ENCODE peak calls at places on chromosomes 16 and 17, in five cellular contexts. O, V, L, T and P are unnamed samples.
A peak's percentile ranks its signal among the peaks of the same experiment; 100 is the strongest.

GRCh38 chr16:9047689-9048301 is 43.6 kb upstream of the HAPSTR1 start:
- DNase-seq in T (peak; percentile 99), O (peak; percentile 92), V (peak; percentile 80), L (peak; percentile 100), P (peak; percentile 99)

GRCh38 chr16:4097826-4098240 is 18.4 kb downstream of the ADCY9 start:
- DNase-seq in T (no peak), O (no peak), L (peak; percentile 71), V (no peak), P (peak; percentile 94)

GRCh38 chr16:897200-897543 is 73.6 kb downstream of the LMF1 start:
- DNase-seq in V (no peak), O (no peak), L (no peak), T (no peak), P (no peak)

GRCh38 chr17:41419712-41420111 is 4.7 kb downstream of the KRT37 start:
- DNase-seq in O (no peak), V (no peak), L (no peak), T (no peak), P (no peak)

GRCh38 chr16:30000768-30001631 is 5.0 kb downstream of the INO80E start:
- DNase-seq in T (no peak), O (no peak), L (no peak), V (no peak), P (no peak)

GRCh38 chr16:57028086-57028485 is 38.7 kb downstream of the NLRC5 start:
- DNase-seq in O (no peak), V (no peak), L (no peak), T (no peak), P (no peak)

GRCh38 chr17:59707971-59708425 is 544 bp downstream of the VMP1 start:
- DNase-seq in T (no peak), V (no peak), O (peak; percentile 32), L (peak; percentile 29), P (no peak)

GRCh38 chr17:27207073-27207511 is 86.8 kb upstream of the WSB1 start:
- DNase-seq in V (no peak), T (peak; percentile 60), L (peak; percentile 62), O (peak; percentile 56), P (peak; percentile 73)

GRCh38 chr16:3216263-3216640 is 18.7 kb downstream of the ZNF200 start:
- DNase-seq in L (no peak), T (no peak), V (no peak), O (no peak), P (no peak)

GRCh38 chr16:55557186-55557585 is 9.3 kb upstream of the CAPNS2 start:
- DNase-seq in T (no peak), V (no peak), O (no peak), L (no peak), P (no peak)

GRCh38 chr16:8108991-8109509 is 481.3 kb downstream of the TMEM114 start:
- DNase-seq in L (no peak), O (no peak), V (no peak), T (no peak), P (peak; percentile 87)

GRCh38 chr17:20307325-20307910 is 159.9 kb downstream of the LGALS9B start:
- DNase-seq in L (no peak), O (no peak), T (no peak), V (no peak), P (no peak)

GRCh38 chr17:42019509-42020404 is at the start of gene NKIRAS2:
- DNase-seq in L (peak; percentile 92), O (peak; percentile 95), V (peak; percentile 90), T (peak; percentile 90), P (peak; percentile 94)

GRCh38 chr16:50152807-50153647 is at the start of gene TENT4B:
- DNase-seq in O (peak; percentile 92), L (peak; percentile 82), V (peak; percentile 86), T (peak; percentile 76), P (peak; percentile 81)

GRCh38 chr16:13324861-13325260 is 423.5 kb downstream of the SHISA9 start:
- DNase-seq in T (no peak), V (no peak), L (no peak), O (no peak), P (no peak)

GRCh38 chr16:14963281-14964173 is 11.3 kb upstream of the PDXDC1 start:
- DNase-seq in L (no peak), T (no peak), O (no peak), V (no peak), P (no peak)

GRCh38 chr17:77392376-77393273 is 251.9 kb downstream of the SEC14L1 start:
- DNase-seq in V (no peak), T (no peak), O (no peak), L (peak; percentile 45), P (peak; percentile 44)

GRCh38 chr16:75106351-75107274 is 10.0 kb downstream of the LDHD start:
- DNase-seq in T (no peak), L (no peak), V (no peak), O (peak; percentile 1), P (peak; percentile 24)

GRCh38 chr16:75109732-75110243 is 6.8 kb downstream of the LDHD start:
- DNase-seq in V (peak; percentile 35), O (peak; percentile 90), T (no peak), L (no peak), P (no peak)

GRCh38 chr16:75107505-75107904 is 9.1 kb downstream of the LDHD start:
- DNase-seq in O (no peak), T (no peak), L (no peak), V (no peak), P (no peak)

GRCh38 chr16:75110637-75111513 is 5.7 kb downstream of the LDHD start:
- DNase-seq in O (peak; percentile 94), L (peak; percentile 85), T (peak; percentile 86), V (peak; percentile 93), P (peak; percentile 93)

GRCh38 chr16:75108792-75109731 is 7.5 kb downstream of the LDHD start:
- DNase-seq in T (peak; percentile 94), L (peak; percentile 88), V (peak; percentile 85), O (peak; percentile 97), P (peak; percentile 87)
- H3K4me3 ChIP-seq in T (no peak overlapping the region), L (no peak overlapping the region), V (no peak overlapping the region), O (peak overlapping the region; percentile 71), P (no peak overlapping the region)

DNA sequence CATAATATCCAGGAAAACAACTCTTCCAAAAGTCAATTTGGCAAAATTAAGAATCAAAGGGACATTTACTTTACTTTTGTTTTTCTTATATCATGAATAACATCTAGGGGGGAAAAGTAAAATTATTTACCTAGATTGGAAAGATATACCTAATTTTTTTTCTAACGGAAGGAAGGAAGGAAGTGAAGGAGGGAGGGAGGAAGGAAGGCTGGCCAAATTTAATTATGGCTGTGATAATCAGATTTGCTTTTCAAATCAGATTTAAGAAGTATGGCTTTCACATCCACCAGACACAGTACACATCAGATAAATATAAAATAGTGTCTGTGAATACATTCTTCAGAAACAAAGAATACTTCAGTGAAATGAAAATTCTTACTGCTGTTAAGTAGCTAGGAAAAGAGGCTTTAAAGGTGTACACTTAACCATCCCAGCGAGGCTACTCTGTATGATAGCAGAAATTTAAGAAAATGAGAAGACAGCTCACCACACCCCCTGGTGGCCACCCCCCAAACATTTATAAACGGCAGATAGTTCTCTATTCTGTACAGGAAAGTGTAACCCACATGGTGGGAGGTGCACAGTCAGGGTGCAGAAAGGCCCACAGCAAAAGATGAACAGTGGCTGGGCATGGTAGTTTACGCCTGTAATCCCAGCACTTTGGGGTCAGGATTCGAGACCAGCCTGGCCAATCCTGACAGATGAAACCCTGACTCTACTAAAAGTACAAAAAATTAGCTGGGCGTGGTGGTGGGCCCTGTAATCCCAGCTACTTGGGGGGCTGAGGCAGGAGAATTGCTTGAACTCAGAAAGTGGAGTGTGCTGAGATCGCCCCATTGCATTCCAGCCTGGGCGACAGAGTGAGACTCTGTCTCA is 150.9 kb downstream of the SSH2 start:
- DNase-seq in L (peak; percentile 52), V (peak; percentile 80), O (peak; percentile 81), T (peak; percentile 28), P (peak; percentile 72)
- H3K4me3 ChIP-seq in L (no peak overlapping the region), V (no peak overlapping the region), O (no peak overlapping the region), T (no peak overlapping the region), P (no peak overlapping the region)

GRCh38 chr17:47866941-47867340 is 16.0 kb upstream of the SP6 start:
- DNase-seq in T (peak; percentile 27), L (no peak), V (no peak), O (no peak), P (peak; percentile 71)

GRCh38 chr17:47871048-47871447 is 20.1 kb upstream of the SP6 start:
- DNase-seq in T (no peak), L (no peak), V (no peak), O (no peak), P (no peak)

GRCh38 chr17:47869114-47869513 is 18.2 kb upstream of the SP6 start:
- DNase-seq in V (no peak), O (no peak), T (no peak), L (no peak), P (no peak)

GRCh38 chr17:47870042-47870441 is 19.1 kb upstream of the SP6 start:
- DNase-seq in O (no peak), V (no peak), L (no peak), T (no peak), P (no peak)

DNA sequence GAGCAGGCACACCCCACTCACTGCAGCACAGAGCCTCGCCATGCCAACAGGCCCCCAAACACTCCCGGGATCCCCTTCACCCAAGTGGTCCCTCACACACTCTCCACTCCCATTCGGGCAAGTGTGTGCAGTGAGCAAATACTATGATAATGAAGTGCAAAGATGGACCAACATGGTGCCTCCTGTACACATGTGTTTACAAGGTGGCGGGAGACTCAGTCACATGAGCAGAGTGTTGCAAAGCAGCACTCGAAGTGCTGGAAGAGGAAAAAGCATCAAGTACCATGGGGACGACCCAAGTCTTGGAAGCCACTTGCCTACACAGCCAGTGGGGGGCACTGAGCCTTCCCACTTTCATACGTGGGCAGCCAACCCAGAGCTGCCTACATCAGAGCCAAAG is 17.2 kb upstream of the SP6 start:
- DNase-seq in O (no peak), T (no peak), L (no peak), V (no peak), P (no peak)
- H3K4me3 ChIP-seq in O (no peak overlapping the region), T (no peak overlapping the region), L (no peak overlapping the region), V (no peak overlapping the region), P (no peak overlapping the region)

GRCh38 chr16:31876955-31877828 is 3.6 kb downstream of the ZNF267 start:
- DNase-seq in L (peak; percentile 79), V (no peak), T (peak; percentile 95), O (peak; percentile 53), P (peak; percentile 80)
- H3K4me3 ChIP-seq in L (no peak overlapping the region), V (no peak overlapping the region), T (peak overlapping the region; percentile 35), O (peak overlapping the region; percentile 32), P (peak overlapping the region; percentile 14)

DNA sequence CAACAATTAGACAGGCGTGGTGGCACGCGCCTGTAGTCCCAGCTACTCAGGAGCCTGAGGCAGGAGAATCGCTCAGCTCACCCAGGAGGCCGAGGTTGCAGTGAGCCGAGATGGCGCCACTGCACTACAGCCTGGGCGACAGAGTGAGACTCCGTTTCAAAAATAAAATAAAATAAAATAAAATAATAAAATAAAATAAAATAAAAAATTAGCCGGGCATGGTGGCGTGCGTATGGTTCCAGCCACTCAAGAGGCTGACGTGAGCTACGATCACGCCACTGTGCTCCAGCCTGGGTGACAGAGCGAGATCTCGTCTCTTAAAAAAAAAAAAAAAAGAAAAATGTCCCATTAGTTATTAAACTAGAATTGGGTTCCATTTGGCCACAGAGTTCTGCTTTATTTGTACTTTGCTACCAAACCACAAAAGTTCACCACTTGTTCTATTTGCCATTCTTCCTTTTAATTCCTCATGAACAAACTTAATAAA is 1.2 kb downstream of the CYTH1 start:
- DNase-seq in L (no peak), V (no peak), T (no peak), O (no peak), P (no peak)
- H3K4me3 ChIP-seq in L (peak overlapping the region; percentile 72), V (peak overlapping the region; percentile 100), T (peak overlapping the region; percentile 74), O (peak overlapping the region; percentile 59), P (peak overlapping the region; percentile 79)